ENCODE peak calls at places on chromosome 19, in six cellular contexts. R, G, F, K, I and S are unnamed samples.

GRCh38 chr19:34191355-34191962 is 19.2 kb downstream of the LSM14A start:
- DNase-seq in I (no peak), R (no peak), F (peak; percentile 17), G (no peak), K (no peak), S (no peak)

GRCh38 chr19:13684021-13684420 is 80.3 kb upstream of the MRI1 start:
- DNase-seq in I (no peak), K (no peak), F (no peak), G (no peak), R (no peak), S (no peak)

GRCh38 chr19:2385053-2385721 is 25.1 kb downstream of the TMPRSS9 start:
- DNase-seq in K (peak; percentile 42), F (peak; percentile 93), G (peak; percentile 72), R (no peak), I (peak; percentile 88), S (peak; percentile 81)

GRCh38 chr19:2625434-2625833 is 77.1 kb downstream of the GNG7 start:
- DNase-seq in R (peak; percentile 69), K (no peak), G (no peak), F (no peak), I (no peak), S (no peak)

GRCh38 chr19:27765397-27765796 is 1447.6 kb downstream of the UQCRFS1 start:
- DNase-seq in I (no peak), F (no peak), R (no peak), G (no peak), K (no peak), S (no peak)

GRCh38 chr19:10352764-10353671 is 13.6 kb upstream of the ICAM3 start:
- DNase-seq in G (peak; percentile 32), F (no peak), K (peak; percentile 93), R (no peak), I (peak; percentile 71), S (peak; percentile 43)

GRCh38 chr19:1554968-1555801 is 12.9 kb downstream of the MEX3D start:
- DNase-seq in R (no peak), K (no peak), F (no peak), I (no peak), G (no peak), S (no peak)

GRCh38 chr19:45477713-45478453 is 10.1 kb downstream of the FOSB start:
- DNase-seq in R (no peak), K (no peak), F (no peak), G (no peak), I (no peak), S (no peak)

GRCh38 chr19:17803264-17803896 is 8.4 kb downstream of the B3GNT3 start:
- DNase-seq in I (no peak), F (no peak), G (no peak), K (no peak), R (peak; percentile 57), S (no peak)

GRCh38 chr19:2014731-2015610 is 543 bp downstream of the BTBD2 start:
- DNase-seq in R (no peak), I (no peak), G (peak; percentile 25), K (peak; percentile 64), F (peak; percentile 34), S (no peak)

GRCh38 chr19:39077323-39077722 is 6.8 kb upstream of the ACP7 start:
- DNase-seq in R (no peak), K (no peak), I (no peak), F (no peak), G (no peak), S (no peak)

GRCh38 chr19:50555033-50555432 is 13.2 kb downstream of the LRRC4B start:
- DNase-seq in I (no peak), F (no peak), K (no peak), R (no peak), G (no peak), S (no peak)

GRCh38 chr19:50658438-50659317 is 9.4 kb downstream of the C19orf81 start:
- DNase-seq in R (peak; percentile 30), G (peak; percentile 91), K (peak; percentile 66), F (peak; percentile 77), I (peak; percentile 30), S (peak; percentile 24)

GRCh38 chr19:13717194-13717643 is 47.1 kb upstream of the MRI1 start:
- DNase-seq in I (no peak), K (no peak), R (no peak), G (no peak), F (peak; percentile 19), S (no peak)

GRCh38 chr19:56538761-56539263 is at the start of gene ZFP28:
- DNase-seq in R (peak; percentile 73), I (no peak), F (no peak), G (no peak), K (no peak), S (no peak)

GRCh38 chr19:15758379-15758778 is 20.6 kb downstream of the OR10H3 start:
- DNase-seq in I (no peak), K (no peak), G (no peak), R (no peak), F (no peak), S (no peak)

DNA sequence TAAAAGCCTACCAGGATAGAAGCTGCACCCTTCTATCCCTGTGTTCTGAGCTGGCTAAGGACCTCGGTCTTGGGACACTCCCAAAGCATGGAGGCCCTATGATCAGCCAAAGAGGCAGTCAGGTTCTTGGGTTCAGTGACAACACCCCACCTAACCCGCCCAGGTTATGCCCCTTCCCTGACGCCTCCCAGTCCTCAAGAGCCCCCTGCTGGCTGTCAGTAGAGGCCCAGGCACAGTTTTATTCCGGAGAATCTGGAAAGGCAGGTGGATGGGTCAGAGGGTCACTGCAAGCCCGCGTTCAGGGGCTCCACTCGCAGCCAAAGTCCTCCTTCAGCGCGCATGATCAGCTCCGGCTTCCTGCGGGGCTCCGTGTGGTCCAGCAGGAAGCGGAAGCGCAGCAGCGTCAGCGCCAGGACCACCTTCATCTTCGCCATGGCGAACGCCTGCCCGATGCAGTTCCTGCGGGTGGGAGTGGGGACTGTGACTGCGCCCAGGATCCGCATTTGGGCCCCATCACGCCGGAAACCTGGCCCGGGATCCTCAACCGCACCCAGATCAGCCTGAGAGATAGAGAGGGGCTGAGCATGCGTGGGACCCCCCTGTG is 22.3 kb downstream of the OR10H3 start:
- DNase-seq in F (no peak), R (no peak), I (no peak), K (no peak), G (no peak), S (no peak)
- H3K4me3 ChIP-seq in F (no peak overlapping the region), R (no peak overlapping the region), I (no peak overlapping the region), K (no peak overlapping the region), G (no peak overlapping the region), S (no peak overlapping the region)

DNA sequence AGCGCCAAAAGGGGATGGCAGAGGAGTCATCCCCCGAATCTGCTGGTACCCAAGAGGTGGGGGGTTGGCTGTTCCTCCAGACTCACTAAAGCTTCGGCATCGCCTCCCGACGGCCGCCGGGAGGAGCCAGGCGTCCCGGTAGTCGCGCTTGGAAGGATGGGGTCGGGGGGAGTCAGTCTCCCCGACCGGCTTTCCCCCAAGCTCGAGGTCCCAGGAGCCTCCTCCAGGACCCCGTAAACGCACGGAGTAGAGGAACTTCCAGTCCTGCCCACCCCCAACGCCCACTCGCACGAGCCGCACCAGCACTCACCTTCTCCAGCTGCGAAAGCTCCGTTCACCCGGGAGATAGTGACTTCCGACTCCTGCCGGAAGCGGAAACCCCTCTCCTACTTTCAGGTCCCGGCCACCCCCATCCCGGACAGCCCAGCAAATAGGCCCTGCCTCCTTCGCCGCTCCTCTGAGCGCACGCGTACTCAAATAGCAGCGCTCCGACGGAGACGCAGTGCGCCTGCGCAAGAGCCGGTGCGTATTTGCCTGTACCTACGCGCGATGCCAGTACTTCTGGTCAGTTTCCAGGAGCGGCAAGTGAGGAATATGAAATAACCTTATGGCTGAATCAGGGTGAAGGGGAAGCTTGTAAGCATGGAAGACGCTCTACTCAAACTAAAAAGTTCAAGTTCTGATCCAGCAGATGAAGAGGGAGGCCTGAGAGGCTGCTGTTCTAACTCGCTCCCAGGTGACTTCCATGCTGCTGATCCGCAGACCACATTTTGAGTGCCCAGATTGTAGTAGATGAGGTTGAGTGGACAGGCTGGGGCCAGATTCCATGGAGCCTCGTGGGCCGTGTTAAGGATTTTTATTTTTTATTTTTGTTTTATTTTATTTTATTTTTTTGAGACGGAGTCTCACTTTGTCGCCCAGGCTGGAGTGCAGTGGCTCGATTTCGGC is at the start of gene ELOF1:
- DNase-seq in R (peak; percentile 98), F (peak; percentile 100), G (peak; percentile 99), K (peak; percentile 96), I (peak; percentile 98), S (peak; percentile 99)
- TF ChIP-seq CTCF in R (peak; percentile 22), F (peak; percentile 17), G (peak; percentile 30), K (no peak), I (peak; percentile 39), S (peak; percentile 38)

DNA sequence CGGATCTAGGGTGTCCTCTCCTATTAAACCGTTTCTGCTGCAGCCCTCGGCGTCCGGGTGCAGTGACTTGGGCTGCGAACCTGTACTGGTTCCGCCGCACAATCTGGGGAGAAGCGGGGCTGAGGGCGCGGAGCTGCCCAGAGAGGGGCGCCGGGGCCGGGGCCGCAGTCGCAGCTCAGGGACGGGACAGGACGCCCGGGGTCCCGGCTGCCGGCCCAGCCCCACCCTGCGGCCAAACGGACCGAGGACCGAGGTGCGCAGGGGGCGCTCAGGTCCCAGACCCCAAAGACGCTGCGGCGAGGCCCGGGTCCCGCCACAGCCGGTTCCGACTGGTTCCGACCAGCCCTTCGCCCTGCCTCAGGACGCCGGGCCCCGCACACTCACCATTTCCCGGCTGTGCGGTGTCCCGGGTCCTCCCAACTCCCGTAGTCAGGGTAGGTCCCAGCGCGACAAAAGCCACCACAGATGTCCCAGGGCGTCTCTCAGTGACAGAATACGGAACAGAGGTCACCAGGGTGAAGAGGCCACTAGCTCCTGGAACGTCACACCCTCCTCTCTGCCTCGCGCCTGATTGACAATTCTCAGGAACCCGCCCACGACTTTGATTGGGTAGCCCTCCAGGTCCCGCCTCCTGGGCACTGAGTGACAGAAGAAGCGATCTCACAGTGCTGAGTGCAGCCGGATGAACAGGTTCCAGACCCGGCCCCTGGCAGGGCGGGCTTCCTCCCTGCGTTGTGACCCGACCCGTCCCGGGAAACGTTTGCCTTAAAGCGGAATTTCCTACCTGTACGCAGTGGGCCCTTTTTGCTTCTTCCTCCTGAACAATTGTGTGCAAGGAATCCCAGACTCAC is at the start of gene ZNF44:
- DNase-seq in F (peak; percentile 97), I (peak; percentile 91), G (peak; percentile 96), R (peak; percentile 99), K (peak; percentile 98), S (peak; percentile 95)
- H3K4me3 ChIP-seq in F (peak within 1 kb of the TSS; percentile 98), I (peak within 1 kb of the TSS; percentile 98), G (peak within 1 kb of the TSS; percentile 81), R (peak within 1 kb of the TSS; percentile 96), K (peak within 1 kb of the TSS; percentile 91), S (peak within 1 kb of the TSS; percentile 98)

GRCh38 chr19:5269926-5270325 is 70.7 kb downstream of the PTPRS start:
- DNase-seq in F (no peak), G (no peak), I (no peak), R (no peak), K (no peak), S (no peak)

GRCh38 chr19:5268801-5269200 is 71.8 kb downstream of the PTPRS start:
- DNase-seq in K (no peak), R (no peak), F (no peak), G (no peak), I (no peak), S (no peak)

GRCh38 chr19:5273782-5274181 is 66.8 kb downstream of the PTPRS start:
- DNase-seq in R (no peak), G (no peak), F (no peak), I (no peak), K (no peak), S (no peak)

GRCh38 chr19:5269279-5269678 is 71.3 kb downstream of the PTPRS start:
- DNase-seq in R (no peak), F (no peak), I (no peak), K (no peak), G (no peak), S (no peak)

DNA sequence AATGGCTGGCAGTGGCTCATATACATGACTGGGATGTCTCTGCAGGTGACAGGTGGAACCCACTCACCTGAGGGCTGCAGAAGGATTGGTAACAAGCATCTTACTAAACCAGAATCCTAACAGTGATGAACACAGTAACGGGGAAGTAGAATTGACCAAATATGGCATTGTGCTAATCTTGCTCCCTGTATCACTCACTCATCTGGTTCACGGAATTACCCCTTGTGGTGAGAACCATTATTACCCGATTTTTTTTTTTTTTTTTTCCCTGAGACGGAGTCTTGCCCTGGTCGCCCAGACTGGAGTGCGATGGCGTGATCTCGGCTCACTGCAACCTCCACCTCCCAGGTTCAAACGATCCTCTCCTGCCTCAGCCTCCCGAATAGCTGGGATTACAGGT is 69.5 kb downstream of the PTPRS start:
- DNase-seq in K (no peak), R (no peak), I (no peak), F (no peak), G (no peak), S (peak; percentile 26)
- TF ChIP-seq CTCF in K (no peak), R (no peak), I (peak; percentile 22), F (no peak), G (peak; percentile 19), S (peak; percentile 27)